ENCODE peak calls at places on chromosomes 11 and 22, in five cellular contexts. L is ACHN; N is activated T-helper 9 cell treated with anti-CD3 and anti-CD28 coated beads, Interleukin-2, amount 50 U/mL, for 16 hours; O is stimulated activated CD4-positive, alpha-beta T cell treated with anti-CD3 and anti-CD28 coated beads, Interleukin-15, amount 100 ng/mL, for 24 hours; X is mammary epithelial cell. A is an unnamed sample.

GRCh38 chr11:94740975-94741707 is 27.0 kb upstream of the AMOTL1 start:
- DNase-seq in L (peak), N (no peak), O (peak), X (peak), A (peak)

GRCh38 chr22:31637938-31638618 is 23.9 kb downstream of the PISD start:
- DNase-seq in L (no peak), N (no peak), O (peak), X (no peak), A (peak)

GRCh38 chr11:109040303-109040702 is 375.4 kb downstream of the DDX10 start:
- DNase-seq in L (no peak), N (no peak), O (no peak), X (no peak), A (no peak)

GRCh38 chr11:133418218-133418617 is 114.1 kb downstream of the OPCML start:
- DNase-seq in L (no peak), N (no peak), O (no peak), X (no peak), A (no peak)

GRCh38 chr11:35134403-35135126 is 4.4 kb upstream of the CD44 start:
- DNase-seq in L (no peak), N (no peak), O (no peak), X (no peak), A (peak)

GRCh38 chr11:104995001-104995408 is 26.6 kb upstream of the CASP4 start:
- DNase-seq in L (no peak), N (no peak), O (no peak), X (no peak), A (no peak)

GRCh38 chr11:62577046-62577708 is 3.5 kb upstream of the EEF1G start:
- DNase-seq in L (no peak), N (no peak), O (no peak), X (no peak), A (no peak)

GRCh38 chr11:77642228-77642627 is 4.6 kb upstream of the CLNS1A start:
- DNase-seq in L (no peak), N (no peak), O (no peak), X (no peak), A (no peak)

GRCh38 chr11:69004411-69005182 is 8.4 kb downstream of the MRGPRF start:
- DNase-seq in L (no peak), N (no peak), O (no peak), X (no peak), A (no peak)

GRCh38 chr11:2138075-2138435 is 1.1 kb downstream of the IGF2 start:
- DNase-seq in L (no peak), N (no peak), O (no peak), X (no peak), A (no peak)